ENCODE peak calls at places on chromosomes 13 and 19, in ten cellular contexts. One of them, this sample, is unnamed.

GRCh38 chr19:29576043-29576442 is 30.0 kb upstream of the POP4 start:
- DNase-seq in activated naive CD8-positive, alpha-beta T cell treated with anti-CD3 and anti-CD28 coated beads for 36 hours: no peak
- DNase-seq in mesendoderm: no peak
- DNase-seq in EH: no peak
- DNase-seq in HEK293T: no peak
- DNase-seq in hippocampal formation: no peak
- DNase-seq in HepG2: no peak
- DNase-seq in CD4-positive, CD25-positive, alpha-beta regulatory T cell: no peak
- DNase-seq in ELR: peak
- DNase-seq in T-helper 2 cell: no peak
- DNase-seq in this sample: no peak

GRCh38 chr13:22561581-22561980 is 619.2 kb upstream of the SGCG start:
- DNase-seq in activated naive CD8-positive, alpha-beta T cell treated with anti-CD3 and anti-CD28 coated beads for 36 hours: no peak
- DNase-seq in mesendoderm: no peak
- DNase-seq in EH: no peak
- DNase-seq in HEK293T: no peak
- DNase-seq in hippocampal formation: no peak
- DNase-seq in HepG2: no peak
- DNase-seq in CD4-positive, CD25-positive, alpha-beta regulatory T cell: no peak
- DNase-seq in ELR: no peak
- DNase-seq in T-helper 2 cell: no peak
- DNase-seq in this sample: no peak

GRCh38 chr19:7509625-7510024 is 6.3 kb upstream of the ZNF358 start:
- DNase-seq in activated naive CD8-positive, alpha-beta T cell treated with anti-CD3 and anti-CD28 coated beads for 36 hours: no peak
- DNase-seq in mesendoderm: peak
- DNase-seq in EH: peak
- DNase-seq in HEK293T: no peak
- DNase-seq in hippocampal formation: no peak
- DNase-seq in HepG2: no peak
- DNase-seq in CD4-positive, CD25-positive, alpha-beta regulatory T cell: no peak
- DNase-seq in ELR: no peak
- DNase-seq in T-helper 2 cell: no peak
- DNase-seq in this sample: peak

GRCh38 chr13:97905517-97905916 is 48.0 kb upstream of the IPO5 start:
- DNase-seq in activated naive CD8-positive, alpha-beta T cell treated with anti-CD3 and anti-CD28 coated beads for 36 hours: no peak
- DNase-seq in mesendoderm: no peak
- DNase-seq in EH: no peak
- DNase-seq in HEK293T: no peak
- DNase-seq in hippocampal formation: no peak
- DNase-seq in HepG2: no peak
- DNase-seq in CD4-positive, CD25-positive, alpha-beta regulatory T cell: no peak
- DNase-seq in ELR: no peak
- DNase-seq in T-helper 2 cell: no peak
- DNase-seq in this sample: no peak

GRCh38 chr13:65508745-65509144 is 1721.4 kb downstream of the PCDH9 start:
- DNase-seq in activated naive CD8-positive, alpha-beta T cell treated with anti-CD3 and anti-CD28 coated beads for 36 hours: no peak
- DNase-seq in mesendoderm: no peak
- DNase-seq in EH: no peak
- DNase-seq in HEK293T: no peak
- DNase-seq in hippocampal formation: no peak
- DNase-seq in HepG2: no peak
- DNase-seq in CD4-positive, CD25-positive, alpha-beta regulatory T cell: no peak
- DNase-seq in ELR: no peak
- DNase-seq in T-helper 2 cell: no peak
- DNase-seq in this sample: no peak

GRCh38 chr13:52353116-52353718 is 52.8 kb downstream of the THSD1 start:
- DNase-seq in activated naive CD8-positive, alpha-beta T cell treated with anti-CD3 and anti-CD28 coated beads for 36 hours: no peak
- DNase-seq in mesendoderm: no peak
- DNase-seq in EH: peak
- DNase-seq in HEK293T: no peak
- DNase-seq in hippocampal formation: no peak
- DNase-seq in HepG2: no peak
- DNase-seq in CD4-positive, CD25-positive, alpha-beta regulatory T cell: no peak
- DNase-seq in ELR: peak
- DNase-seq in T-helper 2 cell: no peak
- DNase-seq in this sample: no peak

GRCh38 chr13:93789058-93789457 is 562.5 kb downstream of the GPC6 start:
- DNase-seq in activated naive CD8-positive, alpha-beta T cell treated with anti-CD3 and anti-CD28 coated beads for 36 hours: no peak
- DNase-seq in mesendoderm: no peak
- DNase-seq in EH: no peak
- DNase-seq in HEK293T: no peak
- DNase-seq in hippocampal formation: no peak
- DNase-seq in HepG2: no peak
- DNase-seq in CD4-positive, CD25-positive, alpha-beta regulatory T cell: no peak
- DNase-seq in ELR: no peak
- DNase-seq in T-helper 2 cell: no peak
- DNase-seq in this sample: no peak

GRCh38 chr13:43797154-43797553 is 10.4 kb upstream of the ENOX1 start:
- DNase-seq in activated naive CD8-positive, alpha-beta T cell treated with anti-CD3 and anti-CD28 coated beads for 36 hours: no peak
- DNase-seq in mesendoderm: no peak
- DNase-seq in EH: no peak
- DNase-seq in HEK293T: no peak
- DNase-seq in hippocampal formation: no peak
- DNase-seq in HepG2: no peak
- DNase-seq in CD4-positive, CD25-positive, alpha-beta regulatory T cell: peak
- DNase-seq in ELR: no peak
- DNase-seq in T-helper 2 cell: no peak
- DNase-seq in this sample: no peak

GRCh38 chr19:3208317-3209207 is 15.9 kb upstream of the CELF5 start:
- DNase-seq in activated naive CD8-positive, alpha-beta T cell treated with anti-CD3 and anti-CD28 coated beads for 36 hours: no peak
- DNase-seq in mesendoderm: no peak
- DNase-seq in EH: no peak
- DNase-seq in HEK293T: no peak
- DNase-seq in hippocampal formation: no peak
- DNase-seq in HepG2: no peak
- DNase-seq in CD4-positive, CD25-positive, alpha-beta regulatory T cell: no peak
- DNase-seq in ELR: no peak
- DNase-seq in T-helper 2 cell: no peak
- DNase-seq in this sample: no peak

GRCh38 chr13:74920361-74920760 is 561.6 kb downstream of the TBC1D4 start:
- DNase-seq in activated naive CD8-positive, alpha-beta T cell treated with anti-CD3 and anti-CD28 coated beads for 36 hours: no peak
- DNase-seq in mesendoderm: peak
- DNase-seq in EH: no peak
- DNase-seq in HEK293T: no peak
- DNase-seq in hippocampal formation: no peak
- DNase-seq in HepG2: no peak
- DNase-seq in CD4-positive, CD25-positive, alpha-beta regulatory T cell: no peak
- DNase-seq in ELR: no peak
- DNase-seq in T-helper 2 cell: no peak
- DNase-seq in this sample: no peak

GRCh38 chr19:36009220-36009619 is 607 bp upstream of the SYNE4 start:
- DNase-seq in activated naive CD8-positive, alpha-beta T cell treated with anti-CD3 and anti-CD28 coated beads for 36 hours: peak
- DNase-seq in mesendoderm: peak
- DNase-seq in EH: peak
- DNase-seq in HEK293T: no peak
- DNase-seq in hippocampal formation: peak
- DNase-seq in HepG2: no peak
- DNase-seq in CD4-positive, CD25-positive, alpha-beta regulatory T cell: peak
- DNase-seq in ELR: peak
- DNase-seq in T-helper 2 cell: peak
- DNase-seq in this sample: peak

GRCh38 chr13:24306632-24307031 is 2.7 kb upstream of the C1QTNF9 start:
- DNase-seq in activated naive CD8-positive, alpha-beta T cell treated with anti-CD3 and anti-CD28 coated beads for 36 hours: no peak
- DNase-seq in mesendoderm: no peak
- DNase-seq in EH: peak
- DNase-seq in HEK293T: no peak
- DNase-seq in hippocampal formation: no peak
- DNase-seq in HepG2: peak
- DNase-seq in CD4-positive, CD25-positive, alpha-beta regulatory T cell: no peak
- DNase-seq in ELR: peak
- DNase-seq in T-helper 2 cell: no peak
- DNase-seq in this sample: no peak

GRCh38 chr13:19674898-19675297 is 41.4 kb downstream of the MPHOSPH8 start:
- DNase-seq in activated naive CD8-positive, alpha-beta T cell treated with anti-CD3 and anti-CD28 coated beads for 36 hours: no peak
- DNase-seq in mesendoderm: no peak
- DNase-seq in EH: no peak
- DNase-seq in HEK293T: no peak
- DNase-seq in hippocampal formation: no peak
- DNase-seq in HepG2: no peak
- DNase-seq in CD4-positive, CD25-positive, alpha-beta regulatory T cell: no peak
- DNase-seq in ELR: no peak
- DNase-seq in T-helper 2 cell: no peak
- DNase-seq in this sample: peak

GRCh38 chr13:100872761-100873160 is 198.2 kb upstream of the TMTC4 start:
- DNase-seq in activated naive CD8-positive, alpha-beta T cell treated with anti-CD3 and anti-CD28 coated beads for 36 hours: no peak
- DNase-seq in mesendoderm: no peak
- DNase-seq in EH: no peak
- DNase-seq in HEK293T: no peak
- DNase-seq in hippocampal formation: no peak
- DNase-seq in HepG2: no peak
- DNase-seq in CD4-positive, CD25-positive, alpha-beta regulatory T cell: no peak
- DNase-seq in ELR: no peak
- DNase-seq in T-helper 2 cell: no peak
- DNase-seq in this sample: no peak

GRCh38 chr19:30168760-30169159 is 203.4 kb upstream of the ZNF536 start:
- DNase-seq in activated naive CD8-positive, alpha-beta T cell treated with anti-CD3 and anti-CD28 coated beads for 36 hours: no peak
- DNase-seq in mesendoderm: no peak
- DNase-seq in EH: no peak
- DNase-seq in HEK293T: no peak
- DNase-seq in hippocampal formation: no peak
- DNase-seq in HepG2: no peak
- DNase-seq in CD4-positive, CD25-positive, alpha-beta regulatory T cell: no peak
- DNase-seq in ELR: no peak
- DNase-seq in T-helper 2 cell: no peak
- DNase-seq in this sample: no peak

GRCh38 chr19:35641515-35642151 is at the start of gene ETV2:
- DNase-seq in activated naive CD8-positive, alpha-beta T cell treated with anti-CD3 and anti-CD28 coated beads for 36 hours: peak
- DNase-seq in mesendoderm: peak
- DNase-seq in EH: peak
- DNase-seq in HEK293T: no peak
- DNase-seq in hippocampal formation: no peak
- DNase-seq in HepG2: no peak
- DNase-seq in CD4-positive, CD25-positive, alpha-beta regulatory T cell: peak
- DNase-seq in ELR: peak
- DNase-seq in T-helper 2 cell: no peak
- DNase-seq in this sample: peak

GRCh38 chr19:17686592-17687042 is 1.5 kb downstream of the UNC13A start:
- DNase-seq in activated naive CD8-positive, alpha-beta T cell treated with anti-CD3 and anti-CD28 coated beads for 36 hours: no peak
- DNase-seq in mesendoderm: peak
- DNase-seq in EH: peak
- DNase-seq in HEK293T: peak
- DNase-seq in hippocampal formation: no peak
- DNase-seq in HepG2: no peak
- DNase-seq in CD4-positive, CD25-positive, alpha-beta regulatory T cell: peak
- DNase-seq in ELR: peak
- DNase-seq in T-helper 2 cell: no peak
- DNase-seq in this sample: peak

GRCh38 chr19:13621413-13621812 is 115.1 kb upstream of the CACNA1A start:
- DNase-seq in activated naive CD8-positive, alpha-beta T cell treated with anti-CD3 and anti-CD28 coated beads for 36 hours: peak
- DNase-seq in mesendoderm: peak
- DNase-seq in EH: peak
- DNase-seq in HEK293T: no peak
- DNase-seq in hippocampal formation: no peak
- DNase-seq in HepG2: no peak
- DNase-seq in CD4-positive, CD25-positive, alpha-beta regulatory T cell: peak
- DNase-seq in ELR: peak
- DNase-seq in T-helper 2 cell: peak
- DNase-seq in this sample: peak

GRCh38 chr19:38977445-38978314 is 2.1 kb upstream of the FBXO17 start:
- DNase-seq in activated naive CD8-positive, alpha-beta T cell treated with anti-CD3 and anti-CD28 coated beads for 36 hours: peak
- DNase-seq in mesendoderm: no peak
- DNase-seq in EH: peak
- DNase-seq in HEK293T: no peak
- DNase-seq in hippocampal formation: no peak
- DNase-seq in HepG2: no peak
- DNase-seq in CD4-positive, CD25-positive, alpha-beta regulatory T cell: peak
- DNase-seq in ELR: peak
- DNase-seq in T-helper 2 cell: peak
- DNase-seq in this sample: peak

This sample was measured in dermis blood vessel endothelial cell.